ENCODE peak calls at places on chromosomes 13 and 19, in five cellular contexts. I is ovary, B is PC-3, T is OCI-LY7, E is transverse colon. X is an unnamed sample.

GRCh38 chr19:38718747-38719543 is 25.3 kb downstream of the CAPN12 start:
- DNase-seq in T (no peak), E (no peak), I (no peak), B (no peak), X (no peak)

GRCh38 chr13:65913173-65913572 is 1317.0 kb downstream of the PCDH9 start:
- DNase-seq in E (no peak), B (peak; percentile 83), T (no peak), I (no peak), X (no peak)

GRCh38 chr13:28493740-28494536 is 990 bp downstream of the FLT1 start:
- DNase-seq in I (no peak), B (no peak), E (no peak), T (no peak), X (peak; percentile 33)

GRCh38 chr19:1672038-1672768 is 19.8 kb upstream of the TCF3 start:
- DNase-seq in E (peak; percentile 45), T (peak; percentile 83), I (peak; percentile 47), B (peak; percentile 47), X (peak; percentile 26)

GRCh38 chr19:19297759-19298158 is 22.6 kb downstream of the SUGP1 start:
- DNase-seq in I (no peak), B (no peak), E (no peak), T (no peak), X (no peak)

GRCh38 chr13:110119943-110120905 is 186.7 kb downstream of the COL4A1 start:
- DNase-seq in E (no peak), B (peak; percentile 73), T (no peak), I (no peak), X (no peak)

GRCh38 chr13:91097269-91097668 is 250.2 kb upstream of the MIR17HG start:
- DNase-seq in E (no peak), I (no peak), B (no peak), T (no peak), X (no peak)

GRCh38 chr13:99406799-99407201 is 94.5 kb upstream of the TM9SF2 start:
- DNase-seq in T (no peak), B (no peak), I (peak; percentile 72), E (no peak), X (no peak)

GRCh38 chr19:33300016-33300981 is 2.0 kb downstream of the CEBPA start:
- DNase-seq in T (no peak), B (no peak), E (peak; percentile 24), I (peak; percentile 43), X (peak; percentile 24)

GRCh38 chr19:41872384-41872774 is 4.7 kb upstream of the CD79A start:
- DNase-seq in T (no peak), I (no peak), E (no peak), B (no peak), X (no peak)
- H3K4me1 ChIP-seq in T (peaks cover 94% of the 10 kb centered on the region), I (no peaks in the 10 kb centered on the region), E (peaks cover 27% of the 10 kb centered on the region), B (peaks cover 8% of the 10 kb centered on the region), X (no peaks in the 10 kb centered on the region)

GRCh38 chr19:15399234-15399515 is 19.6 kb upstream of the AKAP8 start:
- DNase-seq in T (no peak), I (no peak), E (no peak), B (no peak), X (no peak)
- H3K4me3 ChIP-seq in T (no peak overlapping the region), I (no peak overlapping the region), E (no peak overlapping the region), B (no peak overlapping the region), X (no peak overlapping the region)

GRCh38 chr13:26327905-26328304 is 74.0 kb downstream of the CDK8 start:
- DNase-seq in T (no peak), I (no peak), E (no peak), B (peak; percentile 6), X (no peak)

GRCh38 chr13:26324294-26324693 is 70.4 kb downstream of the CDK8 start:
- DNase-seq in I (no peak), E (no peak), B (no peak), T (no peak), X (no peak)

GRCh38 chr13:26326562-26326961 is 72.6 kb downstream of the CDK8 start:
- DNase-seq in T (no peak), B (no peak), I (no peak), E (no peak), X (no peak)

GRCh38 chr13:26324867-26325266 is 70.9 kb downstream of the CDK8 start:
- DNase-seq in E (no peak), T (no peak), I (no peak), B (no peak), X (no peak)

DNA sequence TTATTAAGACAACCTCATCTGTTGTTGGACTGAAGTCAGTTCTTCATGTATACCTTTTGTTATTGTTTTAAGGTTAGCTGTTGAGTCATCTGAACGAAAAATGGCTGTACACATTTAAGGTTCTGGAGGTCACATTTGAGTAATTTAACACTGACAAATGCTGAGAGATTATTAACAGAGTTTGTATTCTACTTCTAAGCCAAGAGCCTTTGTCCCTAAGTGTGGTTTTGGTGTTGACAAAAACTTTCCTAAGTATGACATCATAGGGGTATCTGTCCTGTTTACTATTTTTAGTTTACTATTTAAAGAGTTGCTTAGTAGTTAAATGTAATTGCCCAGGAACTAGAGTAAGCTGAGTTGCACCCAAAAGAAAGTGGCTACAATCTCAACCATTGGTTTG is 71.9 kb downstream of the CDK8 start:
- DNase-seq in B (peak; percentile 2), E (no peak), T (no peak), I (no peak), X (no peak)
- H3K4me1 ChIP-seq in B (no peaks in the 10 kb centered on the region), E (peaks cover 9% of the 10 kb centered on the region), T (no peaks in the 10 kb centered on the region), I (no peaks in the 10 kb centered on the region), X (peaks cover 6% of the 10 kb centered on the region)

DNA sequence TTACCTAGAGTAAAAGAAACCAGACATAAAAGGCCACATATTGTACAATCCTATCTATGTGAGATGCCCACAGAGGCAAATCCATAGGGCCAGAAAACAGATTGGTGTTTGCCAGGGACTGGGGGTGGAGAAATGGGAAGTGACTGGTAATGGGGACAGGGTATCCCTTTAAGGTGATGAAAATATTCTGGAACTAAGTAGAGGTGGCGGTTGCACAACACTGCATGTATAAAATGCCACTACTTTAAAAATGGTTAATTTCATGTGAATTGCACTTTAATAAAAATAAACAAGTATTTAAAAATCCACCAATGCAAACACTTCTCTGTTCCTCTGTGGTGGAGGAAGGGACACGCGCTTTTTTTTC is 41.5 kb upstream of the KLF2 start:
- DNase-seq in E (no peak), I (no peak), T (no peak), B (no peak), X (no peak)
- H3K4me3 ChIP-seq in E (peak overlapping the region; percentile 11), I (peak overlapping the region; percentile 22), T (no peak overlapping the region), B (no peak overlapping the region), X (no peak overlapping the region)

DNA sequence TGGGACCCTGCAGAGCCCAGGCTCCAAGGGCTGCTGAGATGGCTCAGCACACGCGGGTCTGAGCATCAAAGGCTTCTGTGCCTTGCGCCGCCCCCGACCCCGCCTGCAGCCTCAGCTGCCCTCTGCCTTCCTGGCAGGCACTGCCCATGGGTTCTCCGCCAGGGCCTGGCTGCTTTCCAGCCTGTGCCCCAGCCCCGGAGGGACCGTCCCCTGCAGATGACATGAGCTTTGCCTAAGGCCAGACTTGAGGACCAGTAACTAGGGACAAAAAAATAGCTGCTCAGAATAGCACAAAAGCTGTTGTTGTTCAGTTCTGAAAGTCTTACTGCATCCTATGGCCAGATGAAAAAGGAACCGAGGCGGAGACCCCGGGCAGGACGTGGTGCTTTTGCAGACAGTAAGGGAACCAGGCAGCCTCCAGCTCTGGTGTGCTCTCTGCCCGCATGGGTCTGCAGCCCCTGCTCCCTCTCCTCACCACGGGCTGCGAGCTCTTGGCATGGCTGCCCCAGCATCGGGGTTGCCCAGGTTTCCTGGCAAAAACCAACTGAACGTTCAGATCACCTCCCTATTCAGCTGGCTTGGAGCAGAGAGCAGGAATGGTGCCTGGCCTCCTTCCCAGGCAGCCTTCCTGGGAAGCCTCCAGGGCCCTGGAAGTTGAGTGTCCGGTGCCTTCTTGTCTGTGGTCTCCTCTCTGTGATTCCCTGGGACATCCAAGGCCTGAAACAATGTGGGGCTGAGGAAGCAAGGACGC is 12.5 kb upstream of the CFAP97D2 start:
- DNase-seq in B (no peak), E (no peak), I (no peak), T (no peak), X (no peak)
- H3K4me1 ChIP-seq in B (peaks cover 10% of the 10 kb centered on the region), E (peaks cover 11% of the 10 kb centered on the region), I (peaks cover 5% of the 10 kb centered on the region), T (no peaks in the 10 kb centered on the region), X (no peaks in the 10 kb centered on the region)

GRCh38 chr19:9621156-9622037 is at the start of gene ZNF561:
- DNase-seq in T (peak; percentile 92), B (peak; percentile 79), E (peak; percentile 90), I (peak; percentile 87), X (peak; percentile 75)

GRCh38 chr19:9620842-9621155 is 233 bp downstream of the ZNF561 start:
- DNase-seq in B (no peak), E (no peak), T (no peak), I (no peak), X (no peak)

DNA sequence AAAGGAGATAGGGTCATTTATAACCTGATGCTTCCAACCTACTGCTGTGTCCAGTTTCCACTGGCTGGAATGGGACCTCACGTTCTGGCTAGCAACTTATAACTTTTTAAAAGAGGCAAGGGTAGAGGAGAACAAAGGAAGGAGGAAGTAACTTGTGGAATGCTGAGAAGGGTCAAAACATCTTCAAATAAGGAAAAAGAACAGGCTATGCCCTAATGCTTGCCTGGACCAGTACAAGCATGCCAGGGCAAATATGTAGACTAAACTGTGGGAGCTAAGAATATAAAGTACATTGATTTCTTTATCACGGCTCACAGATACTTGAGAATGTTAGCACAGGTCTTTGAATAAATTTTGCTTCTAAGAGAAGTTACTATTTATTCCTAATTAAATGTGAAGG is 1.5 kb upstream of the ZNF561 start:
- DNase-seq in T (no peak), E (no peak), B (no peak), I (no peak), X (no peak)
- H3K4me3 ChIP-seq in T (no peak overlapping the region), E (no peak overlapping the region), B (no peak overlapping the region), I (no peak overlapping the region), X (no peak overlapping the region)

GRCh38 chr13:40578055-40578454 is 88.4 kb downstream of the FOXO1 start:
- DNase-seq in B (no peak), I (no peak), T (no peak), E (no peak), X (no peak)
- H3K4me1 ChIP-seq in B (no peaks in the 10 kb centered on the region), I (peaks cover 43% of the 10 kb centered on the region), T (peaks cover 99% of the 10 kb centered on the region), E (peaks cover 14% of the 10 kb centered on the region), X (no peaks in the 10 kb centered on the region)

DNA sequence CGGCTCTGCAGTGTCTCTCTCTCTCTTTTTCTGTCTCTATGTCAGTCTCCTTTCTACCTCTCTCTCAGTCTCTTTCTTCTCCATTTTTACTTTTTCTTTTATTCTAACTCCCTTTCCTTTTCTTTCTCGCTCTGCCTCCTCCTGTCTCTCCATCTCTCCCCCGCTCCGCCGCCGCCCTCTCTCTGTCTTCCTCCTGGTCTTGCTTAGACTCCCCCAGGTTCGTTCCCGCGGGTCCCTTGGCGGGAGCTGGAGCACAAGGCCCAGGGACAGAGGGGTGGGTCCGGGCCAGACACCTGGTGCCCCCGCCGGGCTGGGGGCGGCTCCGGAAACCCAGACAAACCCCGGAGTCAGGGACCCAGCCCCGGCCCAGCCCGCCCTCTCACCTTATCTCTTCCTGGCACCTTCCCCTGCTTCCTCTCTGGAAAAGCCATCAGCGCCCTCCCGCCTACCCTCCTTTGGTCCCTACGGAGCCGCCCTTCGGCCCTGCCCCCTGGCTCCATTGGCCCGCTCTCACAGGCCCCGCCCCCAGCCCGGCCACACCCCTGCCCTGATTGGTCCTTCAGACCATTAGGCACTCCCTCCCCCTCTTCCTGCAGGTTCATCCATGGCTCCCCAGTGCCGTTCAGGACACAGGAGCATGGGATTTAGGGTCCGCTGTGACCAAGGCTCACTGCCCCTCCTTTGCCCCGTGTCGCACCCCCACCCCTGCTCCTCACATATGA is 15.4 kb upstream of the NOP53 start:
- DNase-seq in T (no peak), B (peak; percentile 80), I (peak; percentile 72), E (peak; percentile 39), X (peak; percentile 25)
- H3K4me3 ChIP-seq in T (no peak overlapping the region), B (peak overlapping the region; percentile 74), I (peak overlapping the region; percentile 23), E (no peak overlapping the region), X (peak overlapping the region; percentile 28)

GRCh38 chr13:27172495-27172842 is 858 bp upstream of the USP12 start:
- DNase-seq in E (no peak), B (peak; percentile 43), I (no peak), T (peak; percentile 52), X (no peak)
- H3K4me1 ChIP-seq in E (peaks cover 31% of the 10 kb centered on the region), B (peaks cover 34% of the 10 kb centered on the region), I (peaks cover 9% of the 10 kb centered on the region), T (peaks cover 58% of the 10 kb centered on the region), X (peaks cover 22% of the 10 kb centered on the region)